ENCODE peak calls at places on chromosomes 12 and 14, in six cellular contexts. U, P, O, M, J and Z are unnamed samples.

GRCh38 chr12:16008442-16008841 is 97.3 kb downstream of the DERA start:
- DNase-seq in O (no peak), J (peak; percentile 20), M (no peak), U (no peak), P (no peak), Z (no peak)

GRCh38 chr12:237026-237815 is 23.3 kb upstream of the SLC6A12 start:
- DNase-seq in J (no peak), U (no peak), P (no peak), M (no peak), O (no peak), Z (peak; percentile 32)

GRCh38 chr14:46818147-46818546 is 166.6 kb upstream of the RPL10L start:
- DNase-seq in M (no peak), J (no peak), O (no peak), U (no peak), P (peak; percentile 2), Z (peak; percentile 57)

GRCh38 chr14:60665178-60665555 is 15.9 kb upstream of the SIX1 start:
- DNase-seq in J (no peak), O (no peak), P (no peak), M (no peak), U (peak; percentile 65), Z (no peak)

GRCh38 chr14:99595034-99595433 is 9.0 kb downstream of the CCDC85C start:
- DNase-seq in J (no peak), M (no peak), U (no peak), O (peak; percentile 69), P (no peak), Z (no peak)

GRCh38 chr12:25759752-25760151 is 198.7 kb upstream of the RASSF8 start:
- DNase-seq in J (peak; percentile 60), P (no peak), M (no peak), U (no peak), O (no peak), Z (no peak)

GRCh38 chr12:120843472-120843871 is 60.7 kb downstream of the SPPL3 start:
- DNase-seq in J (no peak), O (no peak), U (no peak), M (no peak), P (no peak), Z (no peak)

GRCh38 chr14:99481745-99482099 is 513 bp downstream of the CCNK start:
- DNase-seq in J (peak; percentile 50), P (no peak), M (no peak), O (peak; percentile 8), U (peak; percentile 25), Z (no peak)

GRCh38 chr12:27555316-27555715 is 31.3 kb downstream of the PPFIBP1 start:
- DNase-seq in P (no peak), O (no peak), U (no peak), J (no peak), M (no peak), Z (no peak)

GRCh38 chr12:127297327-127297726 is 969.6 kb upstream of the TMEM132C start:
- DNase-seq in M (no peak), P (no peak), J (no peak), U (no peak), O (no peak), Z (peak; percentile 7)

GRCh38 chr12:17283563-17283962 is 677.6 kb upstream of the LMO3 start:
- DNase-seq in P (peak; percentile 23), M (no peak), U (no peak), J (no peak), O (no peak), Z (peak; percentile 65)

GRCh38 chr12:88401153-88401552 is 179.1 kb downstream of the KITLG start:
- DNase-seq in P (no peak), U (peak; percentile 88), J (peak; percentile 36), M (no peak), O (peak; percentile 67), Z (no peak)

GRCh38 chr14:89855961-89856360 is 98.6 kb downstream of the EFCAB11 start:
- DNase-seq in U (peak; percentile 73), M (no peak), P (no peak), O (no peak), J (peak; percentile 90), Z (no peak)

GRCh38 chr14:60204104-60204842 is 39.1 kb upstream of the DHRS7 start:
- DNase-seq in M (no peak), O (no peak), P (no peak), U (no peak), J (no peak), Z (no peak)

GRCh38 chr12:52060498-52061177 is 9.1 kb upstream of the ATG101 start:
- DNase-seq in U (no peak), P (no peak), J (no peak), O (no peak), M (no peak), Z (no peak)

GRCh38 chr12:30378307-30378706 is 317.4 kb downstream of the IPO8 start:
- DNase-seq in M (no peak), J (no peak), U (no peak), O (no peak), P (no peak), Z (no peak)

GRCh38 chr12:10140001-10140400 is 10.0 kb upstream of the CLEC7A start:
- DNase-seq in M (peak; percentile 44), U (peak; percentile 63), P (peak; percentile 89), O (peak; percentile 86), J (peak; percentile 37), Z (peak; percentile 76)

GRCh38 chr12:7113389-7113871 is 4.4 kb upstream of the C1RL start:
- DNase-seq in J (no peak), P (peak; percentile 76), U (peak; percentile 33), O (peak; percentile 56), M (no peak), Z (peak; percentile 71)

GRCh38 chr14:54582334-54582733 is 15.4 kb downstream of the SAMD4A start:
- DNase-seq in U (no peak), P (no peak), J (no peak), M (no peak), O (no peak), Z (no peak)

GRCh38 chr14:61652526-61653262 is 42.6 kb upstream of the HIF1A start:
- DNase-seq in P (no peak), U (no peak), J (no peak), O (no peak), M (no peak), Z (no peak)

GRCh38 chr12:109741970-109742372 is 28.3 kb downstream of the FAM222A start:
- DNase-seq in P (no peak), J (no peak), O (no peak), M (no peak), U (no peak), Z (no peak)

GRCh38 chr14:66745078-66745477 is 237.1 kb downstream of the GPHN start:
- DNase-seq in U (no peak), M (no peak), J (no peak), P (no peak), O (peak; percentile 6), Z (no peak)

GRCh38 chr14:54175298-54175942 is 218.8 kb upstream of the BMP4 start:
- DNase-seq in O (peak; percentile 42), P (peak; percentile 60), M (peak; percentile 78), U (peak; percentile 100), J (peak; percentile 65), Z (peak; percentile 89)

GRCh38 chr14:95471526-95472304 is 44.7 kb downstream of the SYNE3 start:
- DNase-seq in J (peak; percentile 12), O (no peak), U (no peak), M (no peak), P (no peak), Z (no peak)

GRCh38 chr12:107322063-107322462 is 228.7 kb upstream of the CRY1 start:
- DNase-seq in P (no peak), U (no peak), O (no peak), J (no peak), M (no peak), Z (no peak)

GRCh38 chr12:107319536-107320030 is 226.2 kb upstream of the CRY1 start:
- DNase-seq in J (peak; percentile 34), O (no peak), U (no peak), P (no peak), M (no peak), Z (no peak)

GRCh38 chr12:107320031-107320928 is 226.9 kb upstream of the CRY1 start:
- DNase-seq in U (peak; percentile 89), J (peak; percentile 76), P (no peak), M (no peak), O (peak; percentile 19), Z (peak; percentile 92)

GRCh38 chr12:107318804-107319535 is 225.6 kb upstream of the CRY1 start:
- DNase-seq in O (no peak), M (no peak), U (peak; percentile 40), P (no peak), J (peak; percentile 79), Z (peak; percentile 88)

DNA sequence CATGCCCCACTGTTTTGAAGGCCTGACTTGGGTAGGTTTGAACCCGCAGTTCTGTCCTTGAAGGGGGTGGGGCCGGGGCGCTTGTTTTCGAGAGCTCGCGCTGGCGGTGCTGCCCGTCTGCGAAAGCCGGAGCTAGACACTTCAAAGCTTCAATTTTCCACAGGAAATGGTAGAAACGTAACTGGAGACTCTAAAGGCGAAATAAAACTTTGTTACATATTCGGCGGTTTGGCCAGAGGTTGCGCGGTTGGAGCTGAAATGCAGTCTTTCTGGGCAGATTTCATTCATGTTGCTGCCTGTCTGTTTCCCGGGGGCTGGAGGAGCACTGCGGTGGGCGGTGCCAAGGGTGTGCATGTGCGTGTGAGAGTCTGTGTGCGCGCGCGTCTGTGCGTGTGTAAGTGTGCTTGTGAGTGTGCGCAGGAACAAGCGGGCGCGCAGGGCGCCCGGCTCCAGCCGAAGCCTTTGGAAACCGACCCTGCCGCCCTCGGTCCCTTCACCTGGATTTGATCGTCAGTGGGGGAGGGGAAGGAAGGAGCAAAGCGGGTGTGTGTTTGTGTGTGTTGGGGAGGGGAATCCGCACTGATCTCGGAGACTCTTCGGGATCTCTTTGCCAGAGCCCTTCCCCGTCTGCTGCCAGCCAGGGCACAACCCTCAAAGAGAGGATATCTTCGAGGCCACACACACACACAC is 227.7 kb upstream of the CRY1 start:
- DNase-seq in P (no peak), M (no peak), J (peak; percentile 61), U (peak; percentile 39), O (no peak), Z (peak; percentile 86)
- H3K9ac ChIP-seq in P (peak overlapping the region; percentile 79), M (peak overlapping the region; percentile 65), J (no peak overlapping the region), U (peak overlapping the region; percentile 60), O (no peak overlapping the region), Z (no peak overlapping the region)

DNA sequence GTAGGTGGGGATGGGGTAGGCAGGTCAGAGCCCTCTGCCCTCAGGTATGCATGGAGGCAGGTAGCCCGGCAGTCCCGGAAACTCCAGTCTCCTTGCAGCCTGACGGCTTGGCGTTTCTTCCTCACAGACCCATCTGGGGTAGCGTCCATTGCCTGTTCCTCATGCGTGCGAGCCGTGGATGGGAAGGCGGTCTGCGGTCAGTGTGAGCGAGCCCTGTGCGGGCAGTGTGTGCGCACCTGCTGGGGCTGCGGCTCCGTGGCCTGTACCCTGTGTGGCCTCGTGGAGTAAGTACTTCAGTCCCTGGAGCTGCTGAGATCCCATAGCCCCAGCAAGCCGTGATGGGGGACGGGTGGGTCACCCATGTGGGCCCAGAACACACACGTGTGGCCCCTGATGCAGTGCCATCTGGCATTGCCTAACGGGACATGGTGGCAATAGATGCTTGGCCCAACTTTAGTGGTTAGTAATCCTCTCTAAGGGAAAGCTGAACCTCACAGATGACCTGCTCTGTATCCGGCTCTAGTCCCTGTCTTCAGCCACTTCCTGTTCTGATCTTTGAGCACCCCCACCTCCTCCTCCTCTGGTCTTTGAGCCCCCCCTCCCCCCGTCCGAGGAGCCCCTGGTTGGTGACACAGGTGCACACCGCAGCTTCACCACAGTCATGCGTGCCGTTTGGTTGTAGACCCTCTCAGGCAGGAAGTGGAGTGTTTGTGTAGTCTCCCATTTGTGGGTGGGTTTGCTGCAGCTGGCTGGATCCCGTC is 3.7 kb downstream of the SIVA1 start:
- DNase-seq in P (no peak), M (no peak), J (no peak), U (no peak), O (no peak), Z (no peak)
- H3K4me1 ChIP-seq in P (peaks cover 16% of the 10 kb centered on the region), M (peaks cover 18% of the 10 kb centered on the region), J (peaks cover 8% of the 10 kb centered on the region), U (peaks cover 15% of the 10 kb centered on the region), O (no peaks in the 10 kb centered on the region), Z (no peaks in the 10 kb centered on the region)

GRCh38 chr14:104796682-104797081 is 1.1 kb upstream of the AKT1 start:
- DNase-seq in M (no peak), P (no peak), J (no peak), O (no peak), U (no peak), Z (no peak)
- H3K9ac ChIP-seq in M (no peak overlapping the region), P (peak overlapping the region; percentile 61), J (no peak overlapping the region), O (no peak overlapping the region), U (no peak overlapping the region), Z (no peak overlapping the region)

GRCh38 chr14:22845821-22846625 is 9.6 kb downstream of the MMP14 start:
- DNase-seq in P (no peak), M (no peak), O (no peak), J (no peak), U (no peak), Z (no peak)
- H3K4me1 ChIP-seq in P (peaks cover 11% of the 10 kb centered on the region), M (no peaks in the 10 kb centered on the region), O (no peaks in the 10 kb centered on the region), J (peaks cover 54% of the 10 kb centered on the region), U (peaks cover 16% of the 10 kb centered on the region), Z (no peaks in the 10 kb centered on the region)